ENCODE peak calls at places on chromosome 17, in four cellular contexts. P is heart right ventricle, W is tibial nerve, Z is nephron progenitor cell. A is an unnamed sample.

GRCh38 chr17:20998571-20999043 is 44.2 kb downstream of the USP22 start:
- DNase-seq in W (no peak), P (no peak), Z (no peak), A (no peak)

GRCh38 chr17:41925991-41926590 is 4.3 kb upstream of the ODAD4 start:
- DNase-seq in Z (no peak), P (no peak), W (no peak), A (no peak)

GRCh38 chr17:8610558-8610957 is 20.0 kb downstream of the MYH10 start:
- DNase-seq in P (no peak), Z (no peak), W (no peak), A (no peak)

GRCh38 chr17:75457047-75457654 is 716 bp downstream of the TMEM94 start:
- DNase-seq in W (no peak), Z (peak), P (peak), A (peak)

GRCh38 chr17:45432405-45433113 is at the start of gene ARHGAP27:
- DNase-seq in W (no peak), Z (peak), P (peak), A (no peak)

GRCh38 chr17:15038656-15039055 is 226.5 kb downstream of the PMP22 start:
- DNase-seq in P (no peak), Z (no peak), W (no peak), A (no peak)

GRCh38 chr17:35890774-35891155 is 10.6 kb upstream of the CCL5 start:
- DNase-seq in W (no peak), Z (no peak), P (no peak), A (no peak)

GRCh38 chr17:74742153-74742515 is 5.1 kb downstream of the RAB37 start:
- DNase-seq in W (no peak), Z (no peak), P (no peak), A (no peak)

GRCh38 chr17:83200231-83200699 is 120.9 kb downstream of the METRNL start:
- DNase-seq in W (peak), P (peak), Z (no peak), A (peak)

GRCh38 chr17:76695059-76695892 is 15.5 kb downstream of the MXRA7 start:
- DNase-seq in P (no peak), Z (no peak), W (no peak), A (no peak)

GRCh38 chr17:41784207-41784744 is 2.2 kb downstream of the JUP start:
- DNase-seq in W (no peak), Z (peak), P (peak), A (no peak)

GRCh38 chr17:56203430-56203829 is 50.2 kb downstream of the ANKFN1 start:
- DNase-seq in P (no peak), W (no peak), Z (no peak), A (no peak)

GRCh38 chr17:12545877-12546513 is 119.7 kb upstream of the MYOCD start:
- DNase-seq in W (peak), Z (peak), P (no peak), A (no peak)

GRCh38 chr17:39141915-39142664 is 9.3 kb downstream of the PLXDC1 start:
- DNase-seq in P (no peak), Z (no peak), W (no peak), A (no peak)

GRCh38 chr17:55770220-55770870 is 19.5 kb downstream of the PCTP start:
- DNase-seq in W (no peak), Z (peak), P (no peak), A (no peak)

GRCh38 chr17:69743091-69743490 is 328.6 kb downstream of the MAP2K6 start:
- DNase-seq in P (no peak), Z (no peak), W (no peak), A (no peak)

GRCh38 chr17:57357392-57357784 is 101.1 kb downstream of the MSI2 start:
- DNase-seq in W (no peak), P (peak), Z (no peak), A (no peak)

GRCh38 chr17:57679356-57679755 is 65.7 kb downstream of the CCDC182 start:
- DNase-seq in Z (no peak), P (no peak), W (no peak), A (no peak)

GRCh38 chr17:72657467-72658317 is 434.8 kb downstream of the SLC39A11 start:
- DNase-seq in P (no peak), W (no peak), Z (no peak), A (no peak)

GRCh38 chr17:29954405-29954804 is 13.0 kb downstream of the EFCAB5 start:
- DNase-seq in Z (no peak), P (no peak), W (no peak), A (no peak)

GRCh38 chr17:40452074-40452787 is 9.0 kb downstream of the IGFBP4 start:
- DNase-seq in W (peak), Z (no peak), P (peak), A (peak)

GRCh38 chr17:74923538-74924249 is 379 bp upstream of the OTOP2 start:
- DNase-seq in Z (peak), W (peak), P (peak), A (peak)

GRCh38 chr17:9212376-9213310 is 191.3 kb downstream of the NTN1 start:
- DNase-seq in W (no peak), P (no peak), Z (no peak), A (no peak)

GRCh38 chr17:81519284-81520020 is 6.9 kb upstream of the ACTG1 start:
- DNase-seq in W (no peak), Z (peak), P (peak), A (no peak)

GRCh38 chr17:58576679-58577367 is 62.4 kb upstream of the MTMR4 start:
- DNase-seq in P (no peak), Z (no peak), W (no peak), A (no peak)

GRCh38 chr17:40433551-40434384 is 9.5 kb upstream of the IGFBP4 start:
- DNase-seq in Z (peak), P (no peak), W (no peak), A (no peak)

GRCh38 chr17:42682400-42683384 is at the start of gene CNTNAP1:
- DNase-seq in Z (peak), P (peak), W (no peak), A (peak)

GRCh38 chr17:68248886-68249872 is 1.3 kb downstream of the AMZ2 start:
- DNase-seq in P (no peak), W (no peak), Z (no peak), A (no peak)

GRCh38 chr17:81397314-81398169 is 2.3 kb downstream of the BAHCC1 start:
- DNase-seq in P (no peak), Z (peak), W (no peak), A (peak)

GRCh38 chr17:82587234-82588086 is 60.8 kb downstream of the WDR45B start:
- DNase-seq in P (no peak), Z (no peak), W (no peak), A (peak)

GRCh38 chr17:8681175-8681949 is 50.8 kb upstream of the MYH10 start:
- DNase-seq in P (peak), W (peak), Z (no peak), A (no peak)

GRCh38 chr17:12737740-12738469 is 51.4 kb upstream of the ARHGAP44 start:
- DNase-seq in Z (no peak), P (no peak), W (no peak), A (no peak)

GRCh38 chr17:75908201-75908600 is 3.5 kb upstream of the MRPL38 start:
- DNase-seq in W (no peak), P (peak), Z (no peak), A (no peak)

GRCh38 chr17:15957206-15957605 is 12.3 kb downstream of the ADORA2B start:
- DNase-seq in W (no peak), Z (no peak), P (no peak), A (no peak)

GRCh38 chr17:72343911-72344310 is 223.1 kb downstream of the SOX9 start:
- DNase-seq in P (no peak), Z (no peak), W (no peak), A (no peak)

GRCh38 chr17:15502315-15503112 is 35.1 kb upstream of the CDRT4 start:
- DNase-seq in W (peak), Z (peak), P (peak), A (peak)

GRCh38 chr17:18993876-18994275 is 10.7 kb downstream of the FAM83G start:
- DNase-seq in W (no peak), Z (no peak), P (no peak), A (no peak)

GRCh38 chr17:2449486-2449885 is 48.6 kb upstream of the MNT start:
- DNase-seq in P (no peak), W (no peak), Z (no peak), A (no peak)

DNA sequence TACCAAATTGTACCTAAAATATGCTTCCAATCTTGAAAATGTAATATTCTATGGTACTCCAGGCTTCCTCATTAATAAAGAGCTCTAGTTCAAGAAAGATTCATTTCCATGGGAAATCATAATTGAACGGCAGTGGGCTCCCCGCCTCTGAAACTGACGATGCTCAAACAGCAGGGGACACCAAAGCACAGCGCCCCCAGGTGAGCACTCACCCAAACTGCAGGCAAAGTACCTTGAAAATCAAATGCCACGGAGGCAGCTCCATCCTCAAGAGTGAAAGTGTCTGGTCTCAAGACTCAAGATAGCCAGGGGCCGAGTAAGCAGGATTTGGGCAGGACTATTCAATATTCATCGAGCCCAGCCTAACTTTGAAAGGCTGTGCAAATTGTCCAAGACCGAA is 217.4 kb upstream of the TNRC6C start:
- DNase-seq in W (no peak), Z (no peak), P (no peak), A (no peak)
- TF ChIP-seq CTCF in W (no peak), Z (peak), P (peak), A (peak)

DNA sequence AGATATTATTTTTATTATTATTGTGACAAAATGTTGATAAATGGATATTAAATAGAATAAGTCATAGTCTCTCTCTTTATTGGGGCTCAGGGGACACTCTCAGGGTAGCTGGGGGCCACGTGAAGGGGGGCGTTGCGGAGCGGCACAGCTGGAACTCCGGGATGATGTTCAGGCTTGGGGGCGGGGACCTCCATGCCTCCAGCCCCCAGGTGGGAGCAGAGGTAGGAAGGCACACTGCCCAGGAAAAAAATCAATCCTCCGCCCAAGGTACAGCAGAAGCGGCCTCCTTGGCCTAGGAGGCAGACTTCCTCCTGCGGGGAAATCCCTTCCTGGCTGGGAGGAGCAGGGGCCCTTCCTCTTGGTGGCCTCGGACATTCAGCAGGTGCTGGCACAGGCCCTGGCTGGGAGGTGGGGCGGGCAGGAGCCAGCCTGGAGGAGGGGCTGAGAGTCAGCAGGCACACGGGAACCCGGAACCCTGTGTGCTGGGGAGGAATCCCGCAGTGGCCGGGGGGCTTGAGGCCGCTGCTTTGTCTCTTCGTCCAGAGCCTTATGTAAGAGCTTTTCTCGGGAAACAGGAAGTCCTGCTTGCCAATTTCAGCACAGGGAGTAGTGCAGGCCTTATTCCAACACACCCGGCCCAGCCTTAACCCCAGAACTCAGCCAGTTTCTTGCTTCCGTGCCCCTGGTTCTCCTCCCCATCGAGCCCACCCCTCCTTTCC is 566 bp upstream of the TNFSF13 start:
- DNase-seq in Z (peak), W (peak), P (peak), A (no peak)
- TF ChIP-seq CTCF in Z (no peak), W (no peak), P (no peak), A (no peak)

GRCh38 chr17:28741358-28742349 is 2.2 kb upstream of the TRAF4 start:
- DNase-seq in Z (no peak), W (no peak), P (no peak), A (no peak)

GRCh38 chr17:28745052-28745776 is 1.4 kb downstream of the TRAF4 start:
- DNase-seq in Z (peak), W (peak), P (no peak), A (peak)

GRCh38 chr17:28744802-28745051 is 916 bp downstream of the TRAF4 start:
- DNase-seq in Z (no peak), W (no peak), P (no peak), A (no peak)

GRCh38 chr17:28744104-28744801 is 442 bp downstream of the TRAF4 start:
- DNase-seq in Z (peak), P (peak), W (peak), A (peak)

GRCh38 chr17:28743243-28744103 is at the start of gene TRAF4:
- DNase-seq in P (peak), Z (peak), W (peak), A (peak)
- TF ChIP-seq CTCF in P (peak), Z (no peak), W (peak), A (no peak)

GRCh38 chr17:66302761-66303626 is 581 bp downstream of the PRKCA start:
- DNase-seq in P (peak), Z (peak), W (peak), A (peak)
- TF ChIP-seq CTCF in P (no peak), Z (no peak), W (no peak), A (no peak)

DNA sequence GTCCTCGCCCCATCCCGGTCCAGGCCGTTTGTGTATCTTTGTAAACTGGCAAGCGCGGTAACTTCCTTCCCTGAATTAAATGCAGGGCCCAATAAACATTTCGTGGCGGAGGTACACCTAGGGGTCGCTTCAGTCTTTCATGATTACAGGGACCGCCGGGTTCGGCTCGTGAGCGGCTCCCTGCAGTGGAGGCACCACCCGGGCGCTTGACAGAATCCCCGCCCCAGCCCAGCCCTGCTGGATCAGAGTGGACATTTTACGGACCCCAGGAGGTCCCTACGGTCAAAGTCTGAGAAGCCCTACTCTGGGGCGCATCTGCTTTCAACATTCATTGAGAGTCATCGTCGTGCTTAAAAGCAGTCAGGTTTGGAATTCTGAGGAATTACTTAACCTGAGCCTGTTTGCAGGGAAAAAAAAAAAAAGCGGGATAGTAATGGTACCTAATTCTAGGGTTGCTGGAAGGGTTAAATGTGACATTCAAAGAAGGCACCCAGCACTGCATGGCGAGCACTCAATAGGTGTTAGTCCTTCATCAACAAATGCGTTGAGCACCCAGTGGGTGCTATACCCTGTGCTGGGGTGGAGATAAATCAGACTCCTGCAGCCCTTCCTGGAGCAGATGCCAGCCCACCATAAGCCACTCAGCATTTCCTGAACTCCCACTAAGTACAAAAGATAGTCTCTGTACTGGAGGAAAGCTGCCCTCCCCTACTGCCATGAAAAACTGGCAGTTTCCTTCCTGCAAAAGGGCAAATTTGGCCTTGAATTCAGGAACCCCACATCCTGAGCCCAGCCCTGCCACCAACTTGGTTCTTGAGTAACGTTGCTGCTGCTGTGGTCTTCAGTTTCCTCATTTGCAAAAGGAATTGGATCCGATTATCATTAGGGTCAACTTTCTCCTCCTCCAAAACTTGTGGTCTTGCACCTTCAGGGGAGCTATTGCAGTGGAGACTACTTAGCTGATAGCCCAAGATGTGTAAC is 658 bp upstream of the DUSP3 start:
- DNase-seq in W (peak), P (no peak), Z (no peak), A (peak)
- TF ChIP-seq CTCF in W (no peak), P (no peak), Z (no peak), A (peak)

GRCh38 chr17:63689479-63689878 is 10.4 kb downstream of the LIMD2 start:
- DNase-seq in P (no peak), Z (no peak), W (no peak), A (no peak)

GRCh38 chr17:63686138-63686685 is 13.7 kb downstream of the LIMD2 start:
- DNase-seq in W (no peak), P (no peak), Z (no peak), A (no peak)

GRCh38 chr17:63685578-63685977 is 14.3 kb downstream of the LIMD2 start:
- DNase-seq in P (no peak), W (no peak), Z (no peak), A (no peak)

GRCh38 chr17:63685021-63685420 is 14.9 kb downstream of the LIMD2 start:
- DNase-seq in W (no peak), Z (no peak), P (no peak), A (no peak)

DNA sequence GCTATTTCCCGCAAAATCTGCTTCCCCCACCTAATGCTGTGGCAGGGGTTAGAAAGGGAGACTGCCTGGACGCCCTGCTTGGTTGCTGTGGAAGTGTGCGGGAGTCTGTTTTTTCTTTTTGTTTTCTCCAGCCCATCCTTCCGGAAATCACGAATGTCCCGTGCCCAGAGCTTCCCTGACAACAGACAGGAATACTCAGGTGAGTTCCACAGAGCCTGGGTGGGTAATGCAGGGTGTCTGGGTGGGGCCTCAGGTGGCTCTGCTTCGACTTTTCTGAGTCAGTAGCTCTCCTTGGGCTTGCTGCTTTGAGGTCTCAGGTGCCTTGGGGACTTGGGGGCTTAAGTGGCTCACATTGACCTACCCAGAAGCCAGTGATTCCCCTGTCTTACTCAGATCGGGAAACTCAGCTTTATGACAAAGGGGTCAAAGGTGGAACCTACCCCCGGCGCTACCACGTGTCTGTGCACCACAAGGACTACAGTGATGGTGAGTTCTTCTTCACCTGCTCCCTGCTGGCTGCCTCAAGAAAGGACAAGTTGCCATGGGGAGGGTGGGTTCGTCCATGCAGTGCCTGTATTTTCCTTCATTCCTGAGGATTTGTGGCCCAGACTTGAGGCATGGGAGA is 11.4 kb downstream of the LIMD2 start:
- DNase-seq in W (no peak), Z (no peak), P (no peak), A (no peak)
- TF ChIP-seq CTCF in W (no peak), Z (no peak), P (no peak), A (no peak)

DNA sequence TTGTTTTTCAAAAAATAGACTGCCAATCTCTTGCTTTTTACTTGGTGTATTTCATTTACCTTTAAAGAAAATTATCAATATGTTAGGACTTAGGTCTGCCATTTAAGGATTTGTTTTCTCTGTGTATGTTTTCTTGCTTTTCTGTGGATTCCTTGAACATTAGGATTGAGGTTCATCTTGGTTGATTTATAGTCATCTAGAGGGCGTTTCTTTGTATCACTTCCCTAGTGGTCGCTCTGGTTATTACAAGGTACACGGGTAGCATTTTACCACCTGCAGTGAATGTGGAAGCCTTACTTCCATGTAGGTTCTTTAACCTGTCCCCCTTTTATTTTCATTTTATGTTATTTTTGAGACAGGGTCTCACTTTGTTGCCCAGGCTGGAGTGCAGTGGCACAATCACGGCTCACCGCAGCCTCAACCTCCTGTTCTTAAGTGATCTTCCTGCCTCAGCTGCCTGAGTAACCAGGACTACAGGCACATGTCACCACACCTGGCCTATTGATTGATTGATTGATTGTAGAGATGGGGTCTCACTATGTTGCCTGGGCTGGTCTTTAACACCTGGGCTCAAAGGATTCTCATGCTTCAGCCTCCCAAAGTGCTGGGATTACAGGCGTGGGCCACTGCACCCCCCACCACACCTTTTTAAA is 35.2 kb upstream of the CBX4 start:
- DNase-seq in W (no peak), P (no peak), Z (no peak), A (no peak)
- TF ChIP-seq CTCF in W (peak), P (peak), Z (peak), A (peak)

A was measured in glutamatergic neuron.